ENCODE peak calls at places on chromosomes 3 and 15, in eight cellular contexts. R, S, G, X, N, Y, U and D are unnamed samples.

GRCh38 chr3:106824856-106825255 is 552.4 kb upstream of the CCDC54 start:
- DNase-seq in R (peak; percentile 29), S (no peak), G (no peak), X (no peak), N (no peak), Y (peak; percentile 84), U (no peak), D (peak; percentile 53)

GRCh38 chr15:77599357-77599756 is 33.4 kb downstream of the LINGO1 start:
- DNase-seq in R (no peak), S (no peak), G (no peak), X (no peak), N (no peak), Y (no peak), U (no peak), D (no peak)

GRCh38 chr3:141105828-141106628 is 54.9 kb downstream of the SPSB4 start:
- DNase-seq in R (peak; percentile 76), S (no peak), G (peak; percentile 76), X (peak; percentile 76), N (no peak), Y (peak; percentile 87), U (peak; percentile 85), D (peak; percentile 79)

GRCh38 chr3:71050133-71050520 is 533.4 kb downstream of the FOXP1 start:
- DNase-seq in R (no peak), S (no peak), G (no peak), X (no peak), N (no peak), Y (peak; percentile 84), U (no peak), D (no peak)

GRCh38 chr3:66738625-66739330 is 238.0 kb upstream of the LRIG1 start:
- DNase-seq in R (no peak), S (no peak), G (no peak), X (no peak), N (no peak), Y (peak; percentile 68), U (no peak), D (peak; percentile 83)

GRCh38 chr3:171427771-171428320 is 32.4 kb downstream of the TNIK start:
- DNase-seq in R (no peak), S (no peak), G (no peak), X (no peak), N (no peak), Y (no peak), U (no peak), D (no peak)

GRCh38 chr3:193974147-193974546 is 161.8 kb upstream of the HES1 start:
- DNase-seq in R (no peak), S (no peak), G (no peak), X (no peak), N (no peak), Y (peak; percentile 93), U (no peak), D (no peak)

GRCh38 chr3:125318497-125318847 is 56.7 kb downstream of the ZNF148 start:
- DNase-seq in R (no peak), S (no peak), G (no peak), X (no peak), N (no peak), Y (no peak), U (no peak), D (no peak)

GRCh38 chr3:133828576-133829309 is 23.1 kb downstream of the SRPRB start:
- DNase-seq in R (no peak), S (no peak), G (no peak), X (no peak), N (no peak), Y (no peak), U (no peak), D (no peak)

GRCh38 chr3:64945171-64945684 is 257.4 kb upstream of the ADAMTS9 start:
- DNase-seq in R (no peak), S (no peak), G (no peak), X (no peak), N (no peak), Y (peak; percentile 12), U (no peak), D (no peak)

GRCh38 chr3:14524920-14525660 is 15.1 kb downstream of the GRIP2 start:
- DNase-seq in R (no peak), S (peak; percentile 24), G (no peak), X (no peak), N (peak; percentile 49), Y (no peak), U (peak; percentile 60), D (no peak)

GRCh38 chr15:70339551-70340517 is 242.1 kb upstream of the TLE3 start:
- DNase-seq in R (no peak), S (no peak), G (peak; percentile 8), X (peak; percentile 68), N (no peak), Y (peak; percentile 27), U (peak; percentile 34), D (no peak)

GRCh38 chr3:86733257-86733656 is 257.7 kb downstream of the VGLL3 start:
- DNase-seq in R (no peak), S (no peak), G (no peak), X (no peak), N (no peak), Y (no peak), U (no peak), D (no peak)
- H3K4me3 ChIP-seq in R (no peak overlapping the region), S (no peak overlapping the region), G (no peak overlapping the region), X (no peak overlapping the region), N (no peak overlapping the region), Y (no peak overlapping the region), U (no peak overlapping the region), D (no peak overlapping the region)

DNA sequence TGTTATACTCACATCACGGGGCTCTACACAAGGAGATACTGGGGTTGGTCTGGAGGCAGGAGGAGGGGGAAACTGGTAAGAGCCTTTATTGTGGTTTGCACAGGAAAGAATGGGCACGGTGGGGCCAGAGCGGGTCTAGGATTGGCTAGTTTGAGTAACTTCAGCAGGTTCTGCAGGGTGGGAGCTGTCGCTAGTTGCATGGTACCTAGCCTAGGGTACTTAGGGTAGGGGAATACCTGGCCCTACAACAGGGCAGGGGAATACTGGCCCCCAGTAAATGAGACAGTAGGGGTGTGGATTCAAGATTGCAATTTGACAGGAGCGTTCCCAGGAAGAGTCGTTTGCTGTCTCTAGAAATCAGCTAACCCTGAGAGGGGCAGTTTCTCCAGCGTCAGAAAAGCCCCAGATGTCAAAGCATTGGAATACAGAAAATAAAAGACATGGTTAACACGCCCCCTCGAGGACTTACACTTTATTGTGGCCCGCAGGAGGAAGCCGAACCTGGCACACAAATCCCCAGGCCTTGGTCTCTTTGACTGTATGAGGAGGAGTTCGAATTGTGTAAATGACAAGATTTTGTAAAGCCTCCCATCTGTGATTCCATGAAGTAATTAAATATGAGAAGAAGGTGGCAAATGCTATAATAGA is 32.0 kb downstream of the ST8SIA2 start:
- DNase-seq in R (no peak), S (no peak), G (no peak), X (no peak), N (no peak), Y (no peak), U (no peak), D (no peak)
- TF ChIP-seq CTCF in R (no peak), S (no peak), G (no peak), X (no peak), N (no peak), Y (no peak), U (no peak), D (no peak)

GRCh38 chr15:32030795-32031194 is 480 bp downstream of the CHRNA7 start:
- DNase-seq in R (peak; percentile 62), S (no peak), G (no peak), X (peak; percentile 46), N (no peak), Y (peak; percentile 2), U (no peak), D (no peak)

GRCh38 chr15:32029409-32029861 is 880 bp upstream of the CHRNA7 start:
- DNase-seq in R (peak; percentile 39), S (no peak), G (peak; percentile 34), X (peak; percentile 80), N (peak; percentile 71), Y (peak; percentile 1), U (no peak), D (no peak)

GRCh38 chr15:32029862-32030781 is at the start of gene CHRNA7:
- DNase-seq in R (peak; percentile 83), S (no peak), G (peak; percentile 78), X (peak; percentile 94), N (peak; percentile 79), Y (peak; percentile 18), U (peak; percentile 87), D (peak; percentile 1)

GRCh38 chr15:32033186-32033890 is 3.0 kb downstream of the CHRNA7 start:
- DNase-seq in R (peak; percentile 12), S (no peak), G (peak; percentile 21), X (no peak), N (no peak), Y (no peak), U (no peak), D (no peak)

GRCh38 chr15:32028921-32029320 is 1.4 kb upstream of the CHRNA7 start:
- DNase-seq in R (no peak), S (no peak), G (no peak), X (peak; percentile 62), N (no peak), Y (no peak), U (no peak), D (no peak)
- H3K4me3 ChIP-seq in R (no peak overlapping the region), S (peak overlapping the region; percentile 72), G (no peak overlapping the region), X (peak overlapping the region; percentile 59), N (no peak overlapping the region), Y (no peak overlapping the region), U (no peak overlapping the region), D (no peak overlapping the region)

GRCh38 chr3:184135911-184136260 is 728 bp downstream of the EIF2B5 start:
- DNase-seq in R (no peak), S (no peak), G (no peak), X (no peak), N (no peak), Y (no peak), U (no peak), D (no peak)

GRCh38 chr3:184132947-184133346 is 2.2 kb upstream of the EIF2B5 start:
- DNase-seq in R (no peak), S (no peak), G (no peak), X (no peak), N (no peak), Y (no peak), U (no peak), D (no peak)

GRCh38 chr3:184134746-184135148 is 411 bp upstream of the EIF2B5 start:
- DNase-seq in R (no peak), S (peak; percentile 52), G (no peak), X (no peak), N (no peak), Y (no peak), U (no peak), D (no peak)

GRCh38 chr3:184135149-184135910 is at the start of gene EIF2B5:
- DNase-seq in R (peak; percentile 90), S (peak; percentile 79), G (peak; percentile 92), X (peak; percentile 93), N (peak; percentile 96), Y (peak; percentile 90), U (peak; percentile 97), D (peak; percentile 86)

DNA sequence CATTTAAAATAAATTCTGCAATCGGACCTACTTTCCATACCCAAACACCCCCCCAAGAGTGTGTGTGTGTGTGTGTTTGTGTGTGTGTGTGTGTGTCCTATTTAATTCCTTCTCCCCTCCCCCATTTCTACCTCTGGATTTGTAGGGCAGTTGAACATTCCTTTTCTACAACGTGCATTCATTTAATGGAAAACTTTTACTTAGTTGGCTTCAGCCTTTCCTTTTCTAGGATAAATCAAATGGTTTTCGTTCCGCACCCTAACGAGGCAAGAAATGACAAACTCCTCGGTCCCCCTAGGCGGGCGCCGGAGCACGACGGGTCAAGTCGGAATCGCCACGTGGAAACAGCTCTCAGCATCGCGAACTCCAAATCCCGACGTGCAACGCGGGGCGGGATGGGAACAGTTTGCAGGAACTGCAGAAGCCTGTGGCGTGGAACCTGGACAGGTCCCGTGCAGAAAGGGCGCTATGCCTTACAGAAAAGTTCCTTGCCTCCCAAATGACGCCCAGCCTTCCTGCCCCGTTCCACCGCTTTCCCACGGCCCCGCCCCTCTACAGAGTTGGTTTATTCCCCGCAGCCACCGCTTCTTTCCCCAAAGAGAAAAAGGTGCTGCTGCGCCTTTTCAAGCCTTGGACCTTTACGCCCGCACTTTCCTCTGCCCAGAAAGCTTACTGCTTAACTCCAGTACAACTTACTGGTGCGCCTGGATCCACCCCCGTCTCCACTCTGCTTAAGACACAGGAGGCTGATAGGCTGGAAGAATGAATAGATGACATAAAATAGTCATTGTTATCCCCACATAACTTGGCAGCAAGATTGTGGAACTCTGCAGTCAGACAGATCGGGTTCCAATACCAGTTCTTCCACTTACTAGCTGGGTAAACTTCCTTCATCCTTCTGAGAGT is 1.1 kb upstream of the EIF2B5 start:
- DNase-seq in R (peak; percentile 90), S (peak; percentile 80), G (peak; percentile 90), X (peak; percentile 79), N (peak; percentile 93), Y (peak; percentile 73), U (peak; percentile 97), D (peak; percentile 88)
- TF ChIP-seq CTCF in R (no peak), S (no peak), G (no peak), X (no peak), N (no peak), Y (no peak), U (no peak), D (no peak)